ENCODE peak calls at places on chromosome 20, in eight cellular contexts. H is AML-193; S is stimulated activated CD8-positive, alpha-beta memory T cell treated with anti-CD3 and anti-CD28 coated beads, Interleukin-7, amount 100 ng/mL, for 4 hours; W is cerebellum; C is substantia nigra; O is T-cell; X is NAMALWA; Z is hypothalamus. P is an unnamed sample.

GRCh38 chr20:36319356-36320260 is 13.5 kb downstream of the DLGAP4 start:
- DNase-seq in H (no peak), S (no peak), W (no peak), C (no peak), O (no peak), X (no peak), Z (no peak), P (no peak)

GRCh38 chr20:41304413-41305079 is 13.0 kb downstream of the ZHX3 start:
- DNase-seq in H (no peak), S (no peak), W (no peak), C (no peak), O (no peak), X (no peak), Z (no peak), P (no peak)

GRCh38 chr20:62047666-62048345 is 17.9 kb downstream of the TAF4 start:
- DNase-seq in H (no peak), S (no peak), W (no peak), C (no peak), O (no peak), X (no peak), Z (no peak), P (no peak)

GRCh38 chr20:63903796-63904570 is 9.1 kb downstream of the DNAJC5 start:
- DNase-seq in H (peak), S (no peak), W (no peak), C (no peak), O (no peak), X (no peak), Z (no peak), P (no peak)

GRCh38 chr20:33732166-33732970 is 572 bp downstream of the ZNF341 start:
- DNase-seq in H (peak), S (peak), W (peak), C (peak), O (no peak), X (peak), Z (peak), P (peak)

GRCh38 chr20:50195524-50196120 is 5.0 kb downstream of the CEBPB start:
- DNase-seq in H (no peak), S (no peak), W (no peak), C (no peak), O (no peak), X (no peak), Z (no peak), P (no peak)

GRCh38 chr20:51767867-51768758 is at the start of gene ATP9A:
- DNase-seq in H (no peak), S (no peak), W (peak), C (no peak), O (no peak), X (no peak), Z (peak), P (peak)

GRCh38 chr20:41309817-41310216 is 7.7 kb downstream of the ZHX3 start:
- DNase-seq in H (no peak), S (no peak), W (no peak), C (no peak), O (no peak), X (no peak), Z (no peak), P (no peak)

GRCh38 chr20:47985092-47985850 is 200.0 kb upstream of the SULF2 start:
- DNase-seq in H (no peak), S (no peak), W (no peak), C (no peak), O (no peak), X (peak), Z (no peak), P (no peak)

GRCh38 chr20:50534567-50534966 is 24.4 kb downstream of the PTPN1 start:
- DNase-seq in H (no peak), S (no peak), W (no peak), C (no peak), O (no peak), X (no peak), Z (no peak), P (no peak)

GRCh38 chr20:59598625-59599310 is 5.6 kb upstream of the PHACTR3 start:
- DNase-seq in H (peak), S (no peak), W (peak), C (peak), O (peak), X (peak), Z (peak), P (no peak)

GRCh38 chr20:4673371-4674001 is 48.2 kb upstream of the PRND start:
- DNase-seq in H (no peak), S (no peak), W (no peak), C (no peak), O (no peak), X (no peak), Z (no peak), P (no peak)